ENCODE peak calls at places on chromosomes 11 and 22, in four cellular contexts. V is H1, X is K562, U is HepG2. S is an unnamed sample.

GRCh38 chr11:105862736-105863367 is 159.2 kb downstream of the MSANTD4 start:
- DNase-seq in U (peak), V (no peak), X (no peak), S (no peak)

GRCh38 chr11:70471254-70471653 is 72.9 kb downstream of the CTTN start:
- DNase-seq in X (peak), V (peak), U (no peak), S (peak)

GRCh38 chr11:129639300-129639699 is 176.3 kb upstream of the TMEM45B start:
- DNase-seq in V (no peak), U (peak), X (no peak), S (peak)

GRCh38 chr11:41306435-41306834 is 153.0 kb downstream of the LRRC4C start:
- DNase-seq in V (no peak), X (no peak), U (no peak), S (no peak)

GRCh38 chr11:46658259-46658658 is 40.9 kb downstream of the ATG13 start:
- DNase-seq in X (no peak), U (no peak), V (no peak), S (no peak)

GRCh38 chr11:737366-737765 is 9.9 kb upstream of the TALDO1 start:
- DNase-seq in U (no peak), X (no peak), V (no peak), S (no peak)

GRCh38 chr11:63212742-63213141 is 30.7 kb downstream of the SLC22A25 start:
- DNase-seq in U (peak), V (no peak), X (peak), S (peak)

GRCh38 chr11:9821008-9821752 is 157.3 kb downstream of the SWAP70 start:
- DNase-seq in U (no peak), V (no peak), X (no peak), S (no peak)

GRCh38 chr11:2108675-2109481 is 30.3 kb downstream of the IGF2 start:
- DNase-seq in V (no peak), U (no peak), X (no peak), S (no peak)

GRCh38 chr11:4071325-4071724 is 23.3 kb upstream of the RRM1 start:
- DNase-seq in X (no peak), V (no peak), U (no peak), S (no peak)

GRCh38 chr11:106496677-106497076 is 419.2 kb downstream of the AASDHPPT start:
- DNase-seq in V (no peak), U (no peak), X (no peak), S (no peak)

GRCh38 chr22:26689553-26690301 is 32.3 kb downstream of the MIAT start:
- DNase-seq in V (no peak), U (no peak), X (no peak), S (no peak)

GRCh38 chr22:26687439-26687838 is 30.1 kb downstream of the MIAT start:
- DNase-seq in U (no peak), V (no peak), X (no peak), S (no peak)

GRCh38 chr22:26692215-26692614 is 34.8 kb downstream of the MIAT start:
- DNase-seq in V (no peak), X (no peak), U (no peak), S (no peak)

GRCh38 chr22:26691377-26691716 is 34.0 kb downstream of the MIAT start:
- DNase-seq in U (no peak), V (no peak), X (no peak), S (no peak)

GRCh38 chr22:26690654-26691376 is 33.4 kb downstream of the MIAT start:
- DNase-seq in U (no peak), X (no peak), V (no peak), S (no peak)
- TF ChIP-seq RNF2 in U (no peak), X (no peak), V (no peak), S (no peak)

GRCh38 chr11:47714554-47715081 is 551 bp downstream of the AGBL2 start:
- DNase-seq in V (no peak), X (no peak), U (no peak), S (peak)
- TF ChIP-seq RNF2 in V (no peak), X (no peak), U (no peak), S (no peak)

GRCh38 chr22:47032956-47033647 is 270.7 kb downstream of the TBC1D22A start:
- DNase-seq in V (no peak), X (no peak), U (no peak), S (no peak)

GRCh38 chr22:47034076-47034808 is 271.8 kb downstream of the TBC1D22A start:
- DNase-seq in X (no peak), U (no peak), V (no peak), S (no peak)

GRCh38 chr22:47032091-47032943 is 269.9 kb downstream of the TBC1D22A start:
- DNase-seq in X (no peak), V (no peak), U (no peak), S (no peak)

GRCh38 chr22:47034905-47035419 is 272.5 kb downstream of the TBC1D22A start:
- DNase-seq in V (no peak), X (no peak), U (no peak), S (no peak)

GRCh38 chr22:47033648-47034000 is 271.2 kb downstream of the TBC1D22A start:
- DNase-seq in X (no peak), V (no peak), U (no peak), S (no peak)
- TF ChIP-seq RNF2 in X (no peak), V (no peak), U (no peak), S (no peak)

GRCh38 chr11:64869571-64870175 is 8.7 kb downstream of the EHD1 start:
- DNase-seq in U (peak), X (no peak), V (no peak), S (no peak)
- TF ChIP-seq RNF2 in U (no peak), X (no peak), V (no peak), S (no peak)

DNA sequence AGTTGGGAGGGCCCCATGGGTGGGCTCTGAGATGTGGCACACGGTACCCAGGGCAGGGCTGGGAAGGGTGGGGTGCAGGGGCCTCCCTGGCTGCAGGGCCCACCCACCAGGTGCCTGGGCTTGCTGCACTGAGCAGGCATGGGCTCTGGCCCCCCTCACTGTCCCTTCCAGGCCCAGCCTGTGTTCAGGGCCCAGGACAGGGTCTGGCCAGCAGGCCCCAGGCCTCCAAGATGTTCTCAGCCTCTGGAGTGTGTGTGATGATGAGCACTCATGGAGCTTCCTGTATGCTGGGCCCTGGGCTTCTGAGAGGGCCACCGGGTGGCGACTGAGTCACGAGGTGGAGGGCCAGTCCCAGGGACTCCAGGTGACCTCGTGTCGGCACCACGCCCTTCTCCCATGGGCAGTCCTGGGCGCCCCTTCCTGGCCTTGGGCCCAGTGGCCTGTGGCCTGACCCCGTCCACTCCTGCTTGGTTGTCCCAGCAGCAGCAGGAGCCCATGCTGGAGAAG is 55.9 kb upstream of the CCDC188 start:
- DNase-seq in U (no peak), V (no peak), X (peak), S (no peak)
- TF ChIP-seq RNF2 in U (no peak), V (no peak), X (no peak), S (no peak)

DNA sequence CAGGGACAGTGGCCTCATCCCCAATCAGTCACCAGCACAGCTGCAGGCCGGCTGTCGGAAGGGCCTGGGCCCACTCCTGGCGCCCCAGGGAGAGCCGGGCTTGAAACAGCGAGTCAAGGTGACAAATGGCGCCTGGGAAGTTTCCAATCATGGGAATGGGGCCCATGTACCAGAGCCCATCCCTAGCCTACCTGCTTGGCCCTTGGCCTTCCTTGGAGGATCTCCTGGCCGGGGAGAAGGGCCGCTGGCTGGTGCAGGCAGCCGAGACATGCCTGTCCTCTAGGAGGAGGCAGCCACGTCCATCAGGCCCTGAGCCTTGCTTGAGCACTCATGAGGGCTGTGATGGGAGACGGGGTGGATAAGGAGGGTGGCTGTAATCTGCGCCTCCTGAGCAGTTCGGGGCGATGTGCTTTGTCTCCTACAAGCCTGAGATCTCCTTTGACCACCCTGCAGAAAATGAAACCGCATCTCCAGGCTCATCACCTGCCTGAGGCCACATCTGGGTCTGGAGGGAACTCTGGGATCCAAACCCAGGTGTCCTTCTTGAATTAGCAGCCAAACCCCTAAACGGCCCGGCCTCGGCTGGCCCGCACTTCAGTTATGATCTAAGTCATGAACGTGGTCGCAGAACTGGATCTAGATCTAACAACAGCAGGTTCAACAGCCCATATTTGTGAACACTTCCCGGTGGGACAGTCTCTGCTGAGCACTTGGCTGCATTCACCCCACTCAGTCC is 862.0 kb downstream of the TBC1D22A start:
- DNase-seq in V (no peak), U (no peak), X (no peak), S (no peak)
- TF ChIP-seq RNF2 in V (no peak), U (no peak), X (no peak), S (no peak)

GRCh38 chr22:26585104-26585790 is 4.7 kb downstream of the TPST2 start:
- DNase-seq in X (no peak), V (no peak), U (no peak), S (peak)
- TF ChIP-seq RNF2 in X (no peak), V (no peak), U (no peak), S (no peak)

DNA sequence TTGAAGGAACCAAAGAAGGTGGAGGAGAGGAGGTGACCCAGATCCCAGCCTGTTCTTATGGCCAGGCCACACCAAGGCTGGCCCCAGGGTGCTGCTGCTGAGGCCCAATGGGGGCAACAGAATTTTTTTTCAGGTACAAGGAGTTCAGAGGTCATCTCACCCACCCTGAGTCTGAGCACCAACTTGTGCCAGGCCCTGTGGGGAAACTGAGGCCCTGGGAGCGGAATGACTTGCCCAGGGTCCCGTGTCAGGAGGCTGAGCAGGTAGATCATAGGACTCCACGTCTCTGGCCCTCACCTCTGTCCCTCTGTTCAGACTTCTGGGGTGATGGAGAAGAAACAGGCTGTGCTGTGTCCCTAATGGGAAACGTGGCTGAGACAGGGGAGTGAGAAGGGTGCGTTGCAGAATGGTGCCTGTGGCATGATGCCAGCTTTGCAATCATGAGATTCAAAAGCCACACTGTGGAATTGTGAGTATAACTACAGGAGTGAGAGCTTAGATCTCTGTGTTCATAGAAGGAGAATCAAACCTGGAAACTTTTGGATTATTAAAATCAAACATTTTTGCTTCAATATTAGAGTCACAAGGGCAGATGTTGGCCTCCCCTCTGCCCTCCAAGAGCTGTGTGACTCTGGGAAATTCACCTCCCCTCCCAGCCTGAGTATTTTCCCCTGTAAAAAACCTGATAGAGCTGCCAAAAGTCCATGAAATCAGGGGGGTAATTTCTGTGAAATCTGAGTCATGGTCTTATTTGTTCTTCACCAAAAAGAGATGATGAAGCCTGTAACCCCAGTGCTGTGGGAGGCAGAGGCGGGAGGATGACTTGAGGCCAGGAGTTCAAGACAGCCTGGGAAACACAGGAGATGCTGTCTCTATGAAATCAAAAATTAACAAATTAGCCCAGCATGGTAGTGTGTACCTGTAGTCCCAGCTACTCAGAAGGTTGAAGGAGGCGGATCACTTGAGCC is 874 bp downstream of the APOL1 start:
- DNase-seq in X (peak), U (no peak), V (no peak), S (no peak)
- TF ChIP-seq RNF2 in X (no peak), U (no peak), V (no peak), S (no peak)